ENCODE peak calls at places on chromosomes 12 and 14, in four cellular contexts. One of them, this sample, is unnamed.

GRCh38 chr12:132459270-132459669 is 30.7 kb upstream of the FBRSL1 start:
- DNase-seq in mammary epithelial cell: no peak
- DNase-seq in SK-N-SH: no peak
- DNase-seq in neuronal stem cell: no peak
- DNase-seq in this sample: no peak

GRCh38 chr12:17060260-17060659 is 454.3 kb upstream of the LMO3 start:
- DNase-seq in SK-N-SH: no peak
- DNase-seq in neuronal stem cell: no peak
- DNase-seq in mammary epithelial cell: peak; percentile 4
- DNase-seq in this sample: no peak

GRCh38 chr14:104135121-104135903 is 3.1 kb upstream of the KIF26A start:
- DNase-seq in mammary epithelial cell: no peak
- DNase-seq in SK-N-SH: peak; percentile 81
- DNase-seq in neuronal stem cell: no peak
- DNase-seq in this sample: no peak

GRCh38 chr12:82862069-82862841 is 175.5 kb downstream of the TMTC2 start:
- DNase-seq in SK-N-SH: peak; percentile 30
- DNase-seq in neuronal stem cell: no peak
- DNase-seq in mammary epithelial cell: no peak
- DNase-seq in this sample: no peak

GRCh38 chr14:98711453-98711852 is 560.5 kb downstream of the BCL11B start:
- DNase-seq in SK-N-SH: no peak
- DNase-seq in mammary epithelial cell: no peak
- DNase-seq in neuronal stem cell: no peak
- DNase-seq in this sample: peak; percentile 34

GRCh38 chr14:53963491-53964227 is 7.0 kb upstream of the BMP4 start:
- DNase-seq in SK-N-SH: no peak
- DNase-seq in mammary epithelial cell: no peak
- DNase-seq in neuronal stem cell: no peak
- DNase-seq in this sample: no peak

GRCh38 chr12:31023271-31023724 is 50.4 kb upstream of the DDX11 start:
- DNase-seq in mammary epithelial cell: no peak
- DNase-seq in SK-N-SH: no peak
- DNase-seq in neuronal stem cell: no peak
- DNase-seq in this sample: no peak

GRCh38 chr12:94941440-94941862 is 62.0 kb downstream of the NDUFA12 start:
- DNase-seq in SK-N-SH: peak; percentile 33
- DNase-seq in neuronal stem cell: no peak
- DNase-seq in mammary epithelial cell: peak; percentile 93
- DNase-seq in this sample: no peak

GRCh38 chr14:71289536-71289935 is 382.3 kb downstream of the PCNX1 start:
- DNase-seq in SK-N-SH: no peak
- DNase-seq in neuronal stem cell: no peak
- DNase-seq in mammary epithelial cell: no peak
- DNase-seq in this sample: no peak

GRCh38 chr14:106372870-106373657 is 846.7 kb downstream of the TMEM121 start:
- DNase-seq in SK-N-SH: peak; percentile 81
- DNase-seq in mammary epithelial cell: no peak
- DNase-seq in neuronal stem cell: no peak
- DNase-seq in this sample: peak; percentile 95

GRCh38 chr12:57734586-57734985 is 4.0 kb downstream of the AGAP2 start:
- DNase-seq in mammary epithelial cell: no peak
- DNase-seq in neuronal stem cell: no peak
- DNase-seq in SK-N-SH: no peak
- DNase-seq in this sample: no peak

GRCh38 chr12:82186282-82186681 is 171.9 kb downstream of the CCDC59 start:
- DNase-seq in mammary epithelial cell: no peak
- DNase-seq in neuronal stem cell: no peak
- DNase-seq in SK-N-SH: no peak
- DNase-seq in this sample: no peak

GRCh38 chr14:52286659-52287649 is 19.5 kb downstream of the PTGDR start:
- DNase-seq in SK-N-SH: no peak
- DNase-seq in neuronal stem cell: no peak
- DNase-seq in mammary epithelial cell: no peak
- DNase-seq in this sample: peak; percentile 65

GRCh38 chr14:81401420-81402122 is 1.4 kb upstream of the STON2 start:
- DNase-seq in SK-N-SH: no peak
- DNase-seq in mammary epithelial cell: peak; percentile 96
- DNase-seq in neuronal stem cell: no peak
- DNase-seq in this sample: no peak

GRCh38 chr12:104263580-104264358 is 39.8 kb upstream of the EID3 start:
- DNase-seq in SK-N-SH: peak; percentile 75
- DNase-seq in mammary epithelial cell: peak; percentile 92
- DNase-seq in neuronal stem cell: no peak
- DNase-seq in this sample: no peak

GRCh38 chr12:2023365-2023764 is 19.1 kb upstream of the DCP1B start:
- DNase-seq in neuronal stem cell: no peak
- DNase-seq in SK-N-SH: no peak
- DNase-seq in mammary epithelial cell: peak; percentile 3
- DNase-seq in this sample: no peak

DNA sequence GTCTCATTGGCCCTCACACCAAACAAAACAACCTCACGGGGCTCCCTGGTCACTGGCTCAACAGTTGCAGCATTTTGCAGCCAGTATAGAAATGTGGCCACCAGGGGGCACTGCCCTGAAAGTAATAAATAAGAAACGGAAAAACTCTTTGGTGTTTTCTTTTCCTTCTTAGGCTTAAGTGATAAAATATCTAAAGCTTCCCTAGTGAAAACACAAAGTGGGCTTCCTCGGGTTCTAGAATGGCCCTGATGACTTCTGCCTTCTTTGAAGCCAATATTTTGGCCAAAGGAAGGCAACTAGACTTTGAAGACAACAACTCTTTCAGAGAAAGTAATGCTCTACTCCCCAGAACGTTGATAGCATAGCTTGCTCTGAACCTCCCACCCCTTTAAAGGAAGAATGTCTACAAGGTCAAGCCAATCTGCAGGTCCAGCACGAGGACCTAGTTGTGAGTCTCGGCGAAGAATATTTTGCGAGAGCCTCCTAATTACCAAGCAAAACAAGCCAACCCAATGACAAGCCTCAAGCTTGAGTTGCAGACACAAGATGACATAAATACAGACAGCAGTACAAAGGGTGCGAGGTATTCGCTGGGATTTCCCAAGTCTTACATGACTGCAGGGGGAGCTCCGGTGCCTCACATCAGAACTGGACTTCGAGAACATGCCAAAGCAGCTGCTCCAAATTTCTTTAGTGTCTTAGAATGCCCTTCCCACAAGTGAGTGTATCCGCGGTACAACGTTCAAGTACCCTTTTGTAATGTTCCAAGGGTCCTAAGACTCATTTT is 2.6 kb downstream of the ITPK1 start:
- DNase-seq in neuronal stem cell: peak; percentile 73
- DNase-seq in SK-N-SH: peak; percentile 71
- DNase-seq in mammary epithelial cell: peak; percentile 78
- DNase-seq in this sample: peak; percentile 74
- H3K27ac ChIP-seq in neuronal stem cell: no peak overlapping the region
- H3K27ac ChIP-seq in SK-N-SH: no peak overlapping the region
- H3K27ac ChIP-seq in mammary epithelial cell: peak overlapping the region; percentile 48
- H3K27ac ChIP-seq in this sample: peak overlapping the region; percentile 49

GRCh38 chr14:64848239-64848638 is 31.5 kb downstream of the SPTB start:
- DNase-seq in neuronal stem cell: no peak
- DNase-seq in SK-N-SH: no peak
- DNase-seq in mammary epithelial cell: no peak
- DNase-seq in this sample: no peak

GRCh38 chr14:64845878-64846277 is 33.8 kb downstream of the SPTB start:
- DNase-seq in mammary epithelial cell: no peak
- DNase-seq in SK-N-SH: peak; percentile 41
- DNase-seq in neuronal stem cell: no peak
- DNase-seq in this sample: no peak

GRCh38 chr14:64844272-64844671 is 35.4 kb downstream of the SPTB start:
- DNase-seq in neuronal stem cell: no peak
- DNase-seq in mammary epithelial cell: no peak
- DNase-seq in SK-N-SH: no peak
- DNase-seq in this sample: no peak

GRCh38 chr14:64844993-64845536 is 34.6 kb downstream of the SPTB start:
- DNase-seq in mammary epithelial cell: no peak
- DNase-seq in neuronal stem cell: no peak
- DNase-seq in SK-N-SH: no peak
- DNase-seq in this sample: no peak

DNA sequence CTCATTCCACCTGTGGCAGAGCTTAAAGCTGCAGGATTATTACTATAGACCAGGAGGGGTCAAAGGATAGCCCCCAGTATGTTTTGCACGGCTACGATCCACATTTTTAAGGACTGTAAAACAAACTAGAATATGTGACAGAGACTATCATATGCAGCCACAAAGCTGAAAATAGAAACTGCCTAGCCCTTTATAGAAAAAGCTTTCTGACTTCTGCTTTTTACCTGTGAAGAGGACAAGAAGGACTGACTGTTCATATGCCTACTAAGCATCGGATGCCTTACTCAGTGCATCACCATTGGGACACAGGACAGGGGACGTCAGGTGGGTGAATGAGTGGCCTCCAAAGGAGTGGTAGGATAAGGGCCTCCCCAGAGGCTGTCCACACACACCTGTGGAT is 29.8 kb downstream of the SPTB start:
- DNase-seq in mammary epithelial cell: no peak
- DNase-seq in neuronal stem cell: no peak
- DNase-seq in SK-N-SH: no peak
- DNase-seq in this sample: no peak
- H3K9ac ChIP-seq in mammary epithelial cell: no peak overlapping the region
- H3K9ac ChIP-seq in neuronal stem cell: no peak overlapping the region
- H3K9ac ChIP-seq in SK-N-SH: no peak overlapping the region
- H3K9ac ChIP-seq in this sample: no peak overlapping the region

GRCh38 chr12:46472893-46473633 is 100.5 kb upstream of the SLC38A2 start:
- DNase-seq in neuronal stem cell: no peak
- DNase-seq in SK-N-SH: peak; percentile 47
- DNase-seq in mammary epithelial cell: no peak
- DNase-seq in this sample: no peak
- H3K27ac ChIP-seq in neuronal stem cell: no peak overlapping the region
- H3K27ac ChIP-seq in SK-N-SH: peak overlapping the region; percentile 95
- H3K27ac ChIP-seq in mammary epithelial cell: peak overlapping the region; percentile 67
- H3K27ac ChIP-seq in this sample: no peak overlapping the region

DNA sequence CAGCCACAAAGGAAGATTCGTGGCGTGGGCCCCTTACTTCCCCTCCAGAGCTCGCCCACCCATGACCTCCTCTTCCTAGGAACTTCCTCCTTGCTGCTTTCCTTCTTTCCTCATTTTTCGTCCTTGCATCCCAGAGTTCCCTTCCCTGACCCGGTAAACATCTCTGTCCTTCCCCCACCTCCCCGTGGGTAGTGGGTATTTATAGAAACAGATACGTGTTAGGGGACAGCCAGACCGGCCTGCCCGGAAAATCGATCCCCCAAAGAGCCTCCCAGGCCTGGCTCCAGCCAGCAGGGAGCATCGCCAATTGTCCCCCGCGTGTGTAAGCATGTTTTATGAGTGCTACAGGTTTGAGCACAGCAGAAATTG is 1.6 kb downstream of the DYRK2 start:
- DNase-seq in mammary epithelial cell: no peak
- DNase-seq in SK-N-SH: peak; percentile 50
- DNase-seq in neuronal stem cell: no peak
- DNase-seq in this sample: no peak
- H3K9ac ChIP-seq in mammary epithelial cell: peak overlapping the region; percentile 84
- H3K9ac ChIP-seq in SK-N-SH: peak overlapping the region; percentile 94
- H3K9ac ChIP-seq in neuronal stem cell: peak overlapping the region; percentile 95
- H3K9ac ChIP-seq in this sample: peak overlapping the region; percentile 97

DNA sequence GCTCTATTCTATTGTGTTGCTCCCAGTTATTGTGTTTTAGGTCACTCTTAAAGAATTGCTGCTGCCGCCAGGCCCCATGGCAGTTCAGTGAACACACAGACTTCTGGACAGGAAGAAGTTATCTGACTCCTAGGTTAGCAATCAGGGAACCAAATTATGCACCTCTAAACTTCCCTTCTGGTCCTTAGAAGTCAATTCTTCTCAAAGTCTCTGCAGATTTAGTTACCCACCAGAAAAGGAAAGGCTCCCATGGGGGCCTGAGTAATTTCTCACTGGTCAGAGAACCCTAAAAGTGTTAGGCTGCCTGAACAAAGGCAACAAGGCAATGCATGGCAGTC is 10.0 kb downstream of the EMP1 start:
- DNase-seq in mammary epithelial cell: no peak
- DNase-seq in SK-N-SH: no peak
- DNase-seq in neuronal stem cell: no peak
- DNase-seq in this sample: no peak
- H3K27ac ChIP-seq in mammary epithelial cell: peak overlapping the region; percentile 92
- H3K27ac ChIP-seq in SK-N-SH: peak overlapping the region; percentile 100
- H3K27ac ChIP-seq in neuronal stem cell: no peak overlapping the region
- H3K27ac ChIP-seq in this sample: no peak overlapping the region

GRCh38 chr14:68563256-68564131 is 229.4 kb downstream of the ZFP36L1 start:
- DNase-seq in neuronal stem cell: no peak
- DNase-seq in SK-N-SH: no peak
- DNase-seq in mammary epithelial cell: peak; percentile 43
- DNase-seq in this sample: no peak
- H3K9ac ChIP-seq in neuronal stem cell: no peak overlapping the region
- H3K9ac ChIP-seq in SK-N-SH: no peak overlapping the region
- H3K9ac ChIP-seq in mammary epithelial cell: no peak overlapping the region
- H3K9ac ChIP-seq in this sample: no peak overlapping the region

DNA sequence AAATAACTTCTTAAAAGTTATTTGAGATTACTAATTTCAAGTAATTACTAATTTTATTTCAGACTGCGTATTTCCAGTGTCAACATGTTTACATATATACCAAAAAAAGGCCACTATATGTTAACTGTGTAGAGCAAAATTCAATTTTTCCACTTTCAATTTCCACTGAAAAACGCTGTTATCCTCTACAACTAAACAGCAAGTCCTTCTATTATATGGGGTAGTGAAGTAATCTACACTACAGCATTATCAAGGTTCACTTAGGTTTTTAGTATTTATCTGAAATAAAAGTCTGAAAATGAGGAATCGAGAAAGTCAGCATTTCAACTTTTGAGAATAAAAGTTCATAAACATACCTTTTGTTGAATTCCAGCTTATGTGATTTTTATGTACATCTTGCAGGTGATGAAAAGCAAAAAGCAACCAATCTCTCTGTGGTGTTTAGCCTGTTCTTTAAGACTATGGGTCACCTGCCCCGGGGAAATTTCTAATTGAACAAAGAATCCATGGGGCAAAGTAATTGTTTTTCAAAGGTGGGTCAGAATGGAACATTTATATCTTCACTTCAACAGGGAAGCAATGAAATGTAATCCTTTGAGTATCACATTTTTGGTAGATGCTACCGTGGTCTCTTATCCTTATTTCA is 3.3 kb downstream of the BTG1 start:
- DNase-seq in mammary epithelial cell: no peak
- DNase-seq in SK-N-SH: no peak
- DNase-seq in neuronal stem cell: no peak
- DNase-seq in this sample: no peak
- H3K27ac ChIP-seq in mammary epithelial cell: peak overlapping the region; percentile 92
- H3K27ac ChIP-seq in SK-N-SH: peak overlapping the region; percentile 91
- H3K27ac ChIP-seq in neuronal stem cell: no peak overlapping the region
- H3K27ac ChIP-seq in this sample: peak overlapping the region; percentile 92